ENCODE peak calls at places on chromosomes 7 and 10, in seven cellular contexts. R is H1, C is IMR-90, M is H9, H is neuronal stem cell, V is mesenchymal stem cell, N is mesendoderm. I is an unnamed sample.
A peak's percentile ranks its signal among the peaks of the same experiment; 100 is the strongest.

GRCh38 chr7:134703781-134704180 is 57.1 kb downstream of the BPGM start:
- DNase-seq in V (peak; percentile 86), N (peak; percentile 56), M (no peak), H (no peak), C (peak; percentile 58), R (no peak), I (no peak)

GRCh38 chr10:86851329-86852207 is 95.1 kb downstream of the BMPR1A start:
- DNase-seq in M (no peak), C (peak; percentile 92), V (no peak), H (no peak), R (no peak), N (no peak), I (no peak)

GRCh38 chr7:3259711-3260424 is 41.2 kb upstream of the SDK1 start:
- DNase-seq in N (no peak), R (no peak), M (no peak), C (peak; percentile 78), H (no peak), V (peak; percentile 60), I (peak; percentile 79)

GRCh38 chr7:116215550-116215949 is 5.2 kb downstream of the TES start:
- DNase-seq in M (no peak), N (no peak), V (no peak), C (no peak), R (no peak), H (no peak), I (no peak)

GRCh38 chr7:121262221-121262620 is 66.6 kb upstream of the WNT16 start:
- DNase-seq in N (no peak), H (no peak), V (no peak), R (no peak), C (peak; percentile 64), M (no peak), I (no peak)

GRCh38 chr7:134520130-134520529 is 7.2 kb upstream of the AKR1B10 start:
- DNase-seq in M (no peak), C (peak; percentile 12), N (no peak), H (no peak), V (no peak), R (no peak), I (no peak)

GRCh38 chr7:91264924-91265681 is 870 bp downstream of the FZD1 start:
- DNase-seq in M (peak; percentile 52), H (no peak), R (no peak), C (peak; percentile 74), V (peak; percentile 79), N (peak; percentile 71), I (peak; percentile 41)

GRCh38 chr7:90690159-90690858 is 94.2 kb downstream of the CDK14 start:
- DNase-seq in M (no peak), V (no peak), H (no peak), R (no peak), C (no peak), N (no peak), I (no peak)

GRCh38 chr10:61463035-61463909 is 10.1 kb upstream of the TMEM26 start:
- DNase-seq in V (no peak), C (peak; percentile 85), R (no peak), N (no peak), M (no peak), H (no peak), I (no peak)

GRCh38 chr7:15571303-15571878 is 9.6 kb upstream of the AGMO start:
- DNase-seq in H (no peak), R (no peak), N (no peak), V (no peak), M (no peak), C (peak; percentile 12), I (no peak)

GRCh38 chr10:70590663-70591416 is 11.7 kb downstream of the PRF1 start:
- DNase-seq in R (no peak), C (no peak), M (no peak), H (no peak), V (no peak), N (no peak), I (no peak)

GRCh38 chr10:117425908-117426566 is 50.8 kb upstream of the PDZD8 start:
- DNase-seq in C (no peak), R (no peak), N (no peak), H (no peak), M (no peak), V (no peak), I (no peak)

GRCh38 chr10:130202984-130203617 is 66.9 kb downstream of the GLRX3 start:
- DNase-seq in R (no peak), V (no peak), C (no peak), H (no peak), M (no peak), N (no peak), I (no peak)

GRCh38 chr7:149845257-149845980 is 7.2 kb downstream of the ZNF862 start:
- DNase-seq in V (no peak), N (no peak), R (no peak), C (no peak), M (no peak), H (no peak), I (no peak)

GRCh38 chr10:132925071-132925561 is 17.3 kb downstream of the CFAP46 start:
- DNase-seq in M (no peak), N (no peak), H (no peak), V (no peak), R (no peak), C (no peak), I (no peak)

GRCh38 chr7:2112261-2113203 is 120.2 kb downstream of the MAD1L1 start:
- DNase-seq in C (no peak), V (no peak), R (no peak), H (no peak), N (no peak), M (no peak), I (no peak)

GRCh38 chr10:89217057-89217990 is 10.2 kb upstream of the CH25H start:
- DNase-seq in N (peak; percentile 52), M (no peak), H (peak; percentile 60), C (peak; percentile 74), R (no peak), V (peak; percentile 72), I (peak; percentile 90)

GRCh38 chr10:21519981-21520436 is 5.5 kb downstream of the SKIDA1 start:
- DNase-seq in V (peak; percentile 92), N (peak; percentile 58), H (no peak), C (peak; percentile 84), M (no peak), R (no peak), I (peak; percentile 36)

GRCh38 chr10:19014034-19014433 is 34.6 kb upstream of the MALRD1 start:
- DNase-seq in M (no peak), N (no peak), V (no peak), H (no peak), C (peak; percentile 97), R (no peak), I (peak; percentile 63)

GRCh38 chr10:80498833-80499671 is 38.6 kb upstream of the SH2D4B start:
- DNase-seq in N (peak; percentile 92), R (no peak), M (peak; percentile 51), H (no peak), V (peak; percentile 98), C (peak; percentile 97), I (peak; percentile 99)

GRCh38 chr7:90607196-90607595 is 11.1 kb downstream of the CDK14 start:
- DNase-seq in V (no peak), C (no peak), N (peak; percentile 21), M (no peak), R (no peak), H (no peak), I (no peak)

GRCh38 chr10:4638116-4638515 is 187.9 kb upstream of the AKR1E2 start:
- DNase-seq in H (no peak), R (no peak), M (no peak), N (peak; percentile 78), V (no peak), C (no peak), I (peak; percentile 79)

GRCh38 chr7:101848168-101848951 is 30.9 kb downstream of the CUX1 start:
- DNase-seq in N (no peak), H (no peak), M (no peak), C (no peak), R (no peak), V (no peak), I (no peak)

GRCh38 chr7:139230484-139230773 is 608 bp upstream of the UBN2 start:
- DNase-seq in M (no peak), H (no peak), N (no peak), V (no peak), R (no peak), C (no peak), I (no peak)

GRCh38 chr10:43228783-43229207 is 38.1 kb downstream of the RASGEF1A start:
- DNase-seq in C (no peak), V (no peak), N (no peak), R (no peak), M (no peak), H (no peak), I (no peak)

GRCh38 chr10:21534611-21535493 is 820 bp downstream of the MLLT10 start:
- DNase-seq in M (peak; percentile 73), V (peak; percentile 80), C (peak; percentile 45), H (no peak), N (peak; percentile 87), R (no peak), I (peak; percentile 66)

GRCh38 chr10:16741540-16741939 is 75.7 kb downstream of the RSU1 start:
- DNase-seq in H (no peak), N (no peak), R (no peak), M (no peak), C (no peak), V (no peak), I (no peak)

GRCh38 chr7:81462672-81463071 is 307.2 kb downstream of the HGF start:
- DNase-seq in N (no peak), R (no peak), M (no peak), H (no peak), V (peak; percentile 75), C (peak; percentile 85), I (no peak)
- H2BK120ac ChIP-seq in N (no peak overlapping the region), R (no peak overlapping the region), M (no peak overlapping the region), H (no peak overlapping the region), V (no peak overlapping the region), C (no peak overlapping the region), I (no peak overlapping the region)

DNA sequence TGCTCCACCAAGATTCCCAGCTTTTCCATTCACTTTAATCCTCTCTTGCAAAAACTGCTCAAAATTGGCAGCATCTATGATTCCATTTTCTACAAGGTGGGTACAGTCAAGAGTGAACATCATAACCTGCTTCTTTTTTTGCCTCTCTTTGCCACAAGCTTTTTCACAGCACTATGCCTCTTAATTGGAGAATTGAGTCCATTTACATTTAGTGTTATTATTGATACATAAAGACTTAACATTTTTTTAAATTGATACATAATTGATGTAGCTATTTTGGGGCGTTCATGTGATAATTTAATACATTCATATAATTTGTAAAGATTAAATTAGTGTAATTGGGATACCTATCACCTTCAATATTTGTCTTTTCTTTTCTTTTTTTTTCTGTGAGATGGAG is 18.8 kb downstream of the AS3MT start:
- DNase-seq in M (no peak), R (no peak), C (no peak), V (no peak), N (no peak), H (no peak), I (no peak)
- H3K18ac ChIP-seq in M (no peak overlapping the region), R (no peak overlapping the region), C (no peak overlapping the region), V (no peak overlapping the region), N (no peak overlapping the region), H (no peak overlapping the region), I (no peak overlapping the region)

GRCh38 chr7:148567524-148567923 is 23.0 kb upstream of the C7orf33 start:
- DNase-seq in N (peak; percentile 59), C (no peak), H (no peak), M (no peak), V (no peak), R (no peak), I (no peak)
- H2BK120ac ChIP-seq in N (no peak overlapping the region), C (no peak overlapping the region), H (no peak overlapping the region), M (no peak overlapping the region), V (no peak overlapping the region), R (no peak overlapping the region), I (peak overlapping the region; percentile 33)

DNA sequence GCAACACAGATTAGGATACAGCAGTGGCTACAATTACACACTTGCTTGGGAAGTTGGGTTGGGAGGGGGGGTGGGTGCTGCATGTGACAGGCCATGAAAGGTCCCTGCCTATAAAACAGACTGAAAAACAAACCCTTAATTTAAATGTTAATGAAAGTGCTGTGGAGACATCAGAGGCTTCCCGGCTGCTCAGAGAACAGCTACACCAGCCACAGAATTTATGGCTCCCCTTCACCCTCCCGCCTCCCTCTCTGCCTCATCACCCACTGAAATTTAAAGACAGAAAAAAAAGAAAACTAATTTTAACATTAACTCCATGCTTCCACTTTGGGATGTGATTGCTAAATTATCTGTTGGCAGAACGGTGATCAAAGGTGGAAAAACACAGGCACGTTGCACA is 34.7 kb downstream of the FBXW4 start:
- DNase-seq in V (no peak), N (no peak), H (no peak), C (no peak), R (no peak), M (no peak), I (no peak)
- H3K18ac ChIP-seq in V (no peak overlapping the region), N (no peak overlapping the region), H (no peak overlapping the region), C (no peak overlapping the region), R (no peak overlapping the region), M (no peak overlapping the region), I (no peak overlapping the region)

I was measured in trophoblast cell.